ENCODE peak calls at places on chromosomes 1 and 21, in eight cellular contexts. F, Y, B, V, J, W, R and T are unnamed samples.

GRCh38 chr1:170692866-170693575 is 29.1 kb downstream of the PRRX1 start:
- DNase-seq in F (peak), Y (no peak), B (no peak), V (no peak), J (no peak), W (peak), R (no peak), T (no peak)

GRCh38 chr1:97174039-97174704 is 452.6 kb downstream of the PTBP2 start:
- DNase-seq in F (no peak), Y (no peak), B (peak), V (no peak), J (no peak), W (no peak), R (no peak), T (no peak)

GRCh38 chr1:51535006-51535592 is 16.0 kb upstream of the EPS15 start:
- DNase-seq in F (peak), Y (no peak), B (peak), V (peak), J (peak), W (peak), R (peak), T (no peak)

GRCh38 chr1:94332952-94333351 is 85.2 kb upstream of the ABCD3 start:
- DNase-seq in F (peak), Y (no peak), B (no peak), V (no peak), J (no peak), W (peak), R (no peak), T (no peak)

GRCh38 chr1:92186081-92186480 is 31.6 kb upstream of the C1orf146 start:
- DNase-seq in F (peak), Y (no peak), B (no peak), V (no peak), J (no peak), W (peak), R (no peak), T (no peak)

GRCh38 chr1:181108297-181108696 is 19.8 kb downstream of the IER5 start:
- DNase-seq in F (no peak), Y (no peak), B (no peak), V (no peak), J (no peak), W (no peak), R (no peak), T (no peak)

GRCh38 chr1:42737986-42738677 is 1.9 kb downstream of the CLDN19 start:
- DNase-seq in F (no peak), Y (no peak), B (no peak), V (no peak), J (no peak), W (no peak), R (no peak), T (no peak)

GRCh38 chr1:55214214-55214902 is 806 bp downstream of the USP24 start:
- DNase-seq in F (no peak), Y (peak), B (peak), V (peak), J (peak), W (no peak), R (peak), T (no peak)

GRCh38 chr1:111734426-111734825 is 4.8 kb downstream of the INKA2 start:
- DNase-seq in F (no peak), Y (no peak), B (no peak), V (no peak), J (no peak), W (no peak), R (no peak), T (no peak)

GRCh38 chr1:89998306-89998705 is 3.4 kb downstream of the ZNF326 start:
- DNase-seq in F (peak), Y (no peak), B (no peak), V (no peak), J (no peak), W (no peak), R (no peak), T (no peak)

GRCh38 chr1:59408608-59409007 is 111.7 kb downstream of the FGGY start:
- DNase-seq in F (peak), Y (no peak), B (no peak), V (no peak), J (no peak), W (no peak), R (no peak), T (no peak)

GRCh38 chr1:28108006-28108405 is 19.6 kb upstream of the EYA3 start:
- DNase-seq in F (no peak), Y (no peak), B (no peak), V (no peak), J (no peak), W (no peak), R (no peak), T (no peak)

GRCh38 chr1:54665852-54666251 is 24.3 kb downstream of the MROH7 start:
- DNase-seq in F (no peak), Y (no peak), B (no peak), V (no peak), J (no peak), W (no peak), R (no peak), T (no peak)

GRCh38 chr21:42080788-42081083 is 9.6 kb downstream of the UMODL1 start:
- DNase-seq in F (peak), Y (no peak), B (no peak), V (no peak), J (no peak), W (peak), R (no peak), T (no peak)

GRCh38 chr1:24743404-24744211 is 1.6 kb upstream of the CLIC4 start:
- DNase-seq in F (peak), Y (no peak), B (no peak), V (no peak), J (no peak), W (peak), R (no peak), T (no peak)

GRCh38 chr1:95122151-95122697 is 5.1 kb downstream of the TLCD4 start:
- DNase-seq in F (no peak), Y (no peak), B (no peak), V (no peak), J (no peak), W (no peak), R (no peak), T (no peak)

GRCh38 chr1:24765308-24765988 is 20.2 kb downstream of the CLIC4 start:
- DNase-seq in F (peak), Y (no peak), B (no peak), V (no peak), J (no peak), W (no peak), R (no peak), T (no peak)

GRCh38 chr1:181936768-181937581 is 124.5 kb downstream of the ZNF648 start:
- DNase-seq in F (no peak), Y (no peak), B (peak), V (no peak), J (no peak), W (peak), R (peak), T (no peak)

GRCh38 chr1:16068356-16069270 is 4.8 kb downstream of the FAM131C start:
- DNase-seq in F (peak), Y (peak), B (peak), V (peak), J (peak), W (no peak), R (no peak), T (no peak)

DNA sequence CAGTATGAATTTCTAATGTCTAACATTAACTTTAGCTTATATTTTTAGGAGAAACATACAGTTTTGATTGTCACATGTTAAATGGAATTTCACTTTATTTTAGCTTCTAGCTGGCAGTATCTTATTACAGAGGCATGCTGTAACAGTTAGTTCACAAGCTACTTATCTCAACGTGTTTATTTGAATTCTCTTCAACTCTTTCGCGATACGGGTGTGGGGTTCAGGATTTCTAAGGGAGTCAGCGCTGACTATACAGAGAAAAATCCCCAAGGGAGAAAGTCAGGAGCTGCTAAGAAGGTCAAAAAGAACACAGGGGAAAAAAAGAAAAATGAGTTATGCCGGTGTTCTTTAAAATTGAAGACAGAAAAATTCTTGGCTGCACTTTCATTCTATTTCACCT is 296.2 kb downstream of the VAV3 start:
- DNase-seq in F (no peak), Y (no peak), B (no peak), V (no peak), J (no peak), W (peak), R (no peak), T (no peak)
- H3K4me3 ChIP-seq in F (no peak), Y (no peak), B (no peak), V (no peak), J (no peak), W (no peak), R (no peak), T (no peak)

GRCh38 chr21:43916076-43916475 is 51.1 kb downstream of the AGPAT3 start:
- DNase-seq in F (no peak), Y (peak), B (no peak), V (no peak), J (no peak), W (no peak), R (no peak), T (no peak)
- H3K4me3 ChIP-seq in F (no peak), Y (no peak), B (no peak), V (no peak), J (no peak), W (no peak), R (peak), T (no peak)

DNA sequence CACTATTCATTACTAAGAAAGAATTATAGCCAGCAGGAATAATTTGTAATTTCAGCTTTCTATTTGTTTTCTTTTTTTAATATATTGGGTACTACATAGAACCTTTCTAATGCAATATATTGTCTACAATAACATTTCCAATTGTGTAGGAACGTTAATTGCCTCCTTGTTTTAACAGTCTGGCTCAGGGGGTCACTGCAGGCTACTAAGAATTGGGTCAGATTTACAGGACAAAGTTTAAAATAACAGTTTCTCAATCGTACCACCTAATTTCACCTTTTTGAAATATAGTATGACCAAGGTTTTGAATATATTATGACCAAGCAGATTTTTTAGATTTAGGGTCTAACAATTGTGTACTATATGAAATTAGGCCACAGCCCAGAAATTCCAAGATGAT is 2.4 kb downstream of the CFH start:
- DNase-seq in F (no peak), Y (no peak), B (no peak), V (no peak), J (no peak), W (no peak), R (no peak), T (no peak)
- H3K4me3 ChIP-seq in F (no peak), Y (peak), B (no peak), V (peak), J (peak), W (no peak), R (no peak), T (peak)

DNA sequence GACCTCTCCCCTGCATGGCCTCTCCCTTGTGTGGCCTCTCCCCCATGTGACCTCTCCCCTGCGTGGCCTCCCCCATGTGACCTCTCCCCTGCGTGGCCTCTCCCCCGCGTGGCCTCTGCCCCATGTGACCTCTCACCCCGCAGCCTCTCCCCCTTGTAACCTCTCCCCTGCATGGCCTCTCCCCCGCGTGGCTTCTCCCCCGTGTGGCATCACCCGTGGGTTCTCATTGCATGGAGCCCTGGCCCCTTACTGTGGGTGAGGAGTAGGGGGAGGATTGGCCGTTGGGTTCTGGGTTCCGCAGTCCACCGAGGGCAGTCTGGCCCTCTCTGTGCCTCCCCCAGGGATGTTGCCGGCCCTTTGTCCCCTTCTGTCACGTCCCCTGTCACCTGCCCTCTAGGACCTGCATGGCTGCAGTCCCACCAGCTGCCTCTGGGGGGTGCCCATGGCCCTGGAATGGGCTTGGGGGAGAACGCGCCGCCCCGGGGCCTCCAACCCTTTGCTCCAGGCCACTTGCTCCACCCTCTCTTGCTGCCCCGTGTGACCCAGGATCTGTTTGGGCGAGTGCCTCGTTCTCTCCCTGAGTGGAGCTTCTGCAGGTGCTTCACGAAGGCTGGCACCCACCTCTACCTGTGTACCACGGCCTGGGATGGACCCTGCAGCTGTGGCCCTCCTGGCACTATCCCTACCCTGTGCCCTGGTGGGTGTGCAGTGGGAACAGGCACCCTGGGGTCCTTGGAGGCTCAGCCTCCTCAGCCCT is 21.3 kb downstream of the RRP1 start:
- DNase-seq in F (peak), Y (peak), B (peak), V (peak), J (peak), W (peak), R (peak), T (no peak)
- H3K4me3 ChIP-seq in F (no peak), Y (peak), B (no peak), V (no peak), J (peak), W (peak), R (no peak), T (peak)

GRCh38 chr1:247415423-247416361 is at the start of gene NLRP3:
- DNase-seq in F (peak), Y (peak), B (peak), V (peak), J (peak), W (peak), R (peak), T (no peak)
- H3K4me3 ChIP-seq in F (no peak), Y (peak), B (no peak), V (peak), J (peak), W (no peak), R (peak), T (peak)